ENCODE peak calls at places on chromosomes 5 and 9, in six cellular contexts. C is AG04449; B is CD4-positive, CD25-positive, alpha-beta regulatory T cell; F is pancreas; M is fibroblast of mammary gland; P is GM06990. T is an unnamed sample.

GRCh38 chr5:172511952-172512351 is 57.6 kb upstream of the SH3PXD2B start:
- DNase-seq in B (no peak), C (no peak), F (no peak), P (no peak), M (no peak), T (no peak)

GRCh38 chr5:8633706-8634105 is 764.8 kb downstream of the MTRR start:
- DNase-seq in F (no peak), P (no peak), C (no peak), M (peak), B (no peak), T (no peak)

GRCh38 chr5:67209141-67209771 is 12.7 kb upstream of the CD180 start:
- DNase-seq in C (no peak), P (no peak), M (peak), B (peak), F (no peak), T (peak)

GRCh38 chr5:62334082-62334481 is 28.1 kb downstream of the KIF2A start:
- DNase-seq in F (no peak), C (no peak), P (no peak), B (no peak), M (no peak), T (no peak)

GRCh38 chr5:131564229-131564652 is 70.8 kb downstream of the RAPGEF6 start:
- DNase-seq in F (no peak), B (no peak), P (no peak), C (no peak), M (no peak), T (no peak)

GRCh38 chr5:134813407-134813806 is 32.4 kb upstream of the C5orf24 start:
- DNase-seq in M (no peak), B (peak), P (peak), C (no peak), F (no peak), T (no peak)

GRCh38 chr5:143311428-143311827 is 92.1 kb downstream of the NR3C1 start:
- DNase-seq in P (no peak), F (no peak), B (peak), M (peak), C (no peak), T (peak)

GRCh38 chr5:58311526-58311925 is 148.4 kb downstream of the PLK2 start:
- DNase-seq in M (no peak), C (no peak), P (no peak), B (no peak), F (no peak), T (peak)

GRCh38 chr5:115713408-115713807 is 87.6 kb upstream of the TMED7 start:
- DNase-seq in F (no peak), M (no peak), C (no peak), B (no peak), P (no peak), T (no peak)

GRCh38 chr9:108050894-108051293 is 561.3 kb upstream of the KLF4 start:
- DNase-seq in F (no peak), C (no peak), M (no peak), P (no peak), B (no peak), T (no peak)

GRCh38 chr5:72206994-72207393 is 99.7 kb downstream of the MAP1B start:
- DNase-seq in B (no peak), M (no peak), P (no peak), C (no peak), F (no peak), T (no peak)

GRCh38 chr9:81686614-81687520 is 2.5 kb downstream of the TLE1 start:
- DNase-seq in F (peak), B (peak), C (no peak), M (peak), P (peak), T (peak)

GRCh38 chr9:17906841-17907779 is 328.2 kb downstream of the SH3GL2 start:
- DNase-seq in F (peak), M (no peak), B (no peak), C (no peak), P (peak), T (no peak)

GRCh38 chr5:73596705-73597328 is 29.2 kb upstream of the ARHGEF28 start:
- DNase-seq in M (peak), F (no peak), B (peak), C (no peak), P (no peak), T (peak)

GRCh38 chr5:175814676-175815075 is 56.7 kb upstream of the CPLX2 start:
- DNase-seq in P (no peak), F (peak), C (no peak), B (no peak), M (peak), T (peak)

GRCh38 chr5:118435131-118435530 is 553.2 kb downstream of the DTWD2 start:
- DNase-seq in P (no peak), C (no peak), F (no peak), M (no peak), B (no peak), T (no peak)

GRCh38 chr5:118440496-118440895 is 547.9 kb downstream of the DTWD2 start:
- DNase-seq in C (no peak), P (no peak), F (no peak), M (no peak), B (no peak), T (no peak)

GRCh38 chr5:118441956-118442355 is 546.4 kb downstream of the DTWD2 start:
- DNase-seq in P (no peak), B (no peak), F (no peak), C (no peak), M (no peak), T (no peak)

DNA sequence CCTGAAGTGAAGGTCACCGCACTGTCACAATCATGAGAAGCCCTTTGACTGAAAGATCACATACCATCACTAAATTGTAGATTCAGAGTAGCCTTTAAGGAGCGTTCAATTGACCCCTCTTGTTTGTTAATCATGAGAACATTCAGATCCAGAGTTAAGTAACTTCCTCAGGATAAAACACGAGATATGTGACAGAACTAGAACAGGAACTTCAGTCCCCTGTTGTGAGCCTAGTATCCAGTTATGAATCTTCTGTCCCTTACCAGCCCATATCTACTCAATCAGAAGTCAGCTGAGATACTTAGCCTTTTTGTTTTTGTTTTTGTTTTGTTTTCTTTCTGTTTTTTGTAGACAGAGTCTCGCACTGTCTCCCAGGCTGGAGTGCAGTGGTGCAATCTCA is 547.3 kb downstream of the DTWD2 start:
- DNase-seq in C (no peak), B (no peak), F (no peak), M (no peak), P (no peak), T (no peak)
- H3K4me3 ChIP-seq in C (no peak), B (no peak), F (no peak), M (no peak), P (no peak), T (no peak)

GRCh38 chr5:169416583-169417196 is 115.8 kb upstream of the SLIT3 start:
- DNase-seq in B (no peak), C (peak), P (peak), M (peak), F (peak), T (no peak)
- H3K4me3 ChIP-seq in B (no peak), C (no peak), P (no peak), M (no peak), F (no peak), T (no peak)

GRCh38 chr9:111961011-111961410 is 64.4 kb downstream of the UGCG start:
- DNase-seq in F (no peak), B (no peak), C (no peak), M (peak), P (no peak), T (peak)

GRCh38 chr9:111959960-111960359 is 63.3 kb downstream of the UGCG start:
- DNase-seq in C (no peak), B (no peak), F (no peak), P (no peak), M (no peak), T (peak)

GRCh38 chr9:111957856-111958631 is 61.4 kb downstream of the UGCG start:
- DNase-seq in B (peak), C (peak), M (peak), F (no peak), P (no peak), T (peak)

GRCh38 chr9:111961575-111961974 is 65.0 kb downstream of the UGCG start:
- DNase-seq in B (no peak), M (peak), F (no peak), P (no peak), C (no peak), T (peak)

DNA sequence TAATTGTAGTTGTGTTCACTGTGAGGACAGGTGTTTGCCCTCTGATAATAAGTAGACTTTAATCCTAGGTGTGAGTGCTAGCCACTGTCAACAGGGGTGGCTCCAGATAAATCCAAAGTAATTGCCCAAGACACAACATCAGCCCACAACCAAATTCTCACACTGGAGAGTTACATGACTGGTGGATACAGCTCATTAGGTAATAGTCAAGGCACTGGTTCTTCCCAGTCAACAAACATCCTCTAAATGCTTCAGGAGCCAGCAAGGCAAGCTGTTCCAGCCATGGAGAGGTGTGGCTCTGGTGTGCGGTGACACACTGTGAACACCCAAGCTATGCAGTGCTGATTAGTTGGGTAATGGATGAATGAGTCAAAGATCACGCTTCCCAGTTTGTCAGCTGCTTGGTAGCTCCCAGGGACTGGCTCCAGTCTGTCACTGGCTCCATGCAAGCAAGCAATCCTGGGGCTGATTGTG is 62.9 kb downstream of the UGCG start:
- DNase-seq in M (peak), B (no peak), C (peak), F (no peak), P (no peak), T (peak)
- H3K4me3 ChIP-seq in M (no peak), B (no peak), C (no peak), F (no peak), P (no peak), T (no peak)

GRCh38 chr5:164300295-164300694 is 794.9 kb downstream of the MAT2B start:
- DNase-seq in M (no peak), F (no peak), C (no peak), P (no peak), B (no peak), T (no peak)

GRCh38 chr5:164301136-164301535 is 795.7 kb downstream of the MAT2B start:
- DNase-seq in C (no peak), B (no peak), P (no peak), F (no peak), M (no peak), T (no peak)

GRCh38 chr5:164301708-164302107 is 796.3 kb downstream of the MAT2B start:
- DNase-seq in F (no peak), C (no peak), P (no peak), M (no peak), B (no peak), T (no peak)

GRCh38 chr5:164298165-164298564 is 792.7 kb downstream of the MAT2B start:
- DNase-seq in F (no peak), B (no peak), C (no peak), M (no peak), P (no peak), T (no peak)

GRCh38 chr5:164296603-164297080 is 791.2 kb downstream of the MAT2B start:
- DNase-seq in C (no peak), M (no peak), B (no peak), P (no peak), F (no peak), T (no peak)
- H3K4me3 ChIP-seq in C (peak), M (no peak), B (no peak), P (no peak), F (no peak), T (no peak)

DNA sequence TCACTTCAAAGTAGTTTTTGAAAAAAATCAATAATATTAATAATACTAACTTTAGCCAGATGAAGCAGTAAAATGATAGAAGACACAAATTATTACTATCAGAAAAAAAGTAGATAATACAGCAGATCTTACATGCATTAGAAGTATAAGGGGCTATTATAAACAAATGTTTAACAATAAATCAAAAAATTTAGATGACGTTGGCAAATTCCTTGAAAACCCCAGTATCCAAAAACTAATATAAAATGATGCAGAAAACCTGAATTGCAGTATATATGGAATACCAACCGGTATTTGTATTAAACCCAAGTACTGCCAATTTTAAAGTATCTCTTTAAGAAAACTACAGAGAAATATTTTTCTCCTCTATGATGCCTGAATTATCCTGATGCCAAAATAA is 573.3 kb upstream of the CTNND2 start:
- DNase-seq in B (no peak), P (no peak), C (no peak), M (no peak), F (no peak), T (no peak)
- H3K4me3 ChIP-seq in B (no peak), P (no peak), C (no peak), M (no peak), F (no peak), T (no peak)

GRCh38 chr9:35687306-35687705 is 2.4 kb downstream of the TPM2 start:
- DNase-seq in C (no peak), F (peak), P (no peak), M (no peak), B (no peak), T (no peak)

GRCh38 chr9:35684921-35685320 is 4.8 kb downstream of the TPM2 start:
- DNase-seq in F (peak), B (no peak), C (no peak), P (no peak), M (no peak), T (no peak)

GRCh38 chr9:35687972-35688557 is 1.7 kb downstream of the TPM2 start:
- DNase-seq in B (no peak), P (no peak), C (no peak), M (no peak), F (peak), T (no peak)

GRCh38 chr9:35685506-35685905 is 4.2 kb downstream of the TPM2 start:
- DNase-seq in B (no peak), P (no peak), M (no peak), F (no peak), C (no peak), T (no peak)

GRCh38 chr9:35686222-35687203 is 3.2 kb downstream of the TPM2 start:
- DNase-seq in C (no peak), P (no peak), F (peak), M (peak), B (no peak), T (no peak)
- H3K4me3 ChIP-seq in C (peak), P (no peak), F (no peak), M (peak), B (no peak), T (no peak)

GRCh38 chr9:131008563-131008908 is 438 bp upstream of the LAMC3 start:
- DNase-seq in M (no peak), P (no peak), C (no peak), F (no peak), B (no peak), T (no peak)
- H3K4me3 ChIP-seq in M (no peak), P (no peak), C (peak), F (no peak), B (no peak), T (no peak)

GRCh38 chr5:167595196-167595595 is 696.2 kb upstream of the WWC1 start:
- DNase-seq in C (no peak), F (no peak), P (no peak), M (no peak), B (no peak), T (no peak)

GRCh38 chr5:167594750-167595149 is 696.7 kb upstream of the WWC1 start:
- DNase-seq in P (no peak), F (no peak), M (no peak), B (no peak), C (no peak), T (no peak)

GRCh38 chr5:167592114-167592513 is 699.3 kb upstream of the WWC1 start:
- DNase-seq in P (no peak), F (no peak), B (no peak), M (no peak), C (no peak), T (peak)

GRCh38 chr5:167587768-167588167 is 703.7 kb upstream of the WWC1 start:
- DNase-seq in M (peak), C (no peak), F (no peak), P (no peak), B (no peak), T (peak)

DNA sequence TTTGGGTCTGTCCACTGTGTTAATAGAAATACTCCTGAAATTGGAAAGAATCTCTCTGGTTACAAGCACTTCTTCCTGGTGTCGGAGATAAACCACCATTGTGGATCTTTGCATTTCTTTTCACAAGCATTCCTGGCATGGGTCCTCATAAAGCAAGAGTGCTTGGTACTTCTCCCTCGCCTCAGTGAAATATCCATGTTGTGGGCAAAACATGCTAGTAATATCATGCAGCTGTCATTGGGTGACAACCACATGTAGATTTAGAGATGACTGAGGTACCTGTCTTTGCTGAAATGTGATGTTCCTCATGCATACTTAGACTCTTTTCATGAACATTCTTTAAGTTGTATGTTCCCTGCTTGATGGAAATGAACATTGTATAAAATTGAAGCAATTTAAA is 697.7 kb upstream of the WWC1 start:
- DNase-seq in F (no peak), C (no peak), M (no peak), P (no peak), B (no peak), T (no peak)
- H3K4me3 ChIP-seq in F (no peak), C (no peak), M (no peak), P (no peak), B (no peak), T (no peak)